ENCODE peak calls at places on chromosomes 12 and 14, in six cellular contexts. H is HT1080; O is stimulated activated CD4-positive, alpha-beta T cell treated with anti-CD3 and anti-CD28 coated beads, TNF-alpha, amount 100 ng/mL, for 1 hour; F is M059J; J is T-cell; A is GM04504. Z is an unnamed sample.

GRCh38 chr14:64549805-64550538 is at the start of gene PPP1R36:
- DNase-seq in H (no peak), O (no peak), F (peak), J (no peak), A (no peak), Z (no peak)

GRCh38 chr14:26730929-26731618 is 133.2 kb upstream of the NOVA1 start:
- DNase-seq in H (peak), O (no peak), F (no peak), J (no peak), A (no peak), Z (no peak)

GRCh38 chr14:27881063-27881462 is 885.5 kb upstream of the FOXG1 start:
- DNase-seq in H (no peak), O (no peak), F (no peak), J (no peak), A (no peak), Z (no peak)

GRCh38 chr12:124607681-124608425 is 40.4 kb upstream of the NCOR2 start:
- DNase-seq in H (no peak), O (no peak), F (no peak), J (no peak), A (no peak), Z (no peak)

GRCh38 chr12:116444590-116444943 is 114.6 kb upstream of the MAP1LC3B2 start:
- DNase-seq in H (no peak), O (no peak), F (no peak), J (no peak), A (no peak), Z (no peak)

GRCh38 chr12:27914956-27915355 is 57.6 kb downstream of the PTHLH start:
- DNase-seq in H (no peak), O (no peak), F (no peak), J (no peak), A (no peak), Z (no peak)

GRCh38 chr12:93292731-93293566 is 84.8 kb upstream of the NUDT4 start:
- DNase-seq in H (no peak), O (no peak), F (peak), J (no peak), A (no peak), Z (no peak)

GRCh38 chr12:132404956-132405741 is 75.8 kb upstream of the GALNT9 start:
- DNase-seq in H (no peak), O (no peak), F (no peak), J (no peak), A (no peak), Z (no peak)

GRCh38 chr12:59850268-59850667 is 254.4 kb downstream of the SLC16A7 start:
- DNase-seq in H (no peak), O (no peak), F (no peak), J (no peak), A (no peak), Z (no peak)

GRCh38 chr12:61880186-61880585 is 380.0 kb upstream of the USP15 start:
- DNase-seq in H (no peak), O (no peak), F (no peak), J (no peak), A (no peak), Z (no peak)

GRCh38 chr12:58416211-58416610 is 474.8 kb downstream of the ATP23 start:
- DNase-seq in H (peak), O (no peak), F (peak), J (no peak), A (peak), Z (peak)

GRCh38 chr14:105709281-105710118 is 183.1 kb downstream of the TMEM121 start:
- DNase-seq in H (no peak), O (no peak), F (no peak), J (no peak), A (no peak), Z (no peak)

GRCh38 chr14:25389948-25390347 is 340.0 kb upstream of the STXBP6 start:
- DNase-seq in H (peak), O (no peak), F (no peak), J (no peak), A (no peak), Z (no peak)

GRCh38 chr12:45549503-45549902 is 180.0 kb upstream of the ARID2 start:
- DNase-seq in H (no peak), O (no peak), F (no peak), J (no peak), A (no peak), Z (no peak)

GRCh38 chr14:98290596-98290995 is 981.4 kb downstream of the BCL11B start:
- DNase-seq in H (peak), O (no peak), F (no peak), J (no peak), A (no peak), Z (no peak)

GRCh38 chr12:19434538-19434937 is 4.8 kb upstream of the AEBP2 start:
- DNase-seq in H (no peak), O (no peak), F (no peak), J (no peak), A (no peak), Z (no peak)

GRCh38 chr12:41223600-41223999 is 35.5 kb downstream of the PDZRN4 start:
- DNase-seq in H (no peak), O (no peak), F (no peak), J (no peak), A (no peak), Z (no peak)

Z was measured in HS-27A.